ENCODE peak calls at places on chromosomes 6 and 20, in four cellular contexts. P, I, K and S are unnamed samples.

GRCh38 chr6:374956-375355 is 16.6 kb upstream of the IRF4 start:
- DNase-seq in I (no peak), P (no peak), K (no peak), S (no peak)

GRCh38 chr6:9514146-9514545 is 900.7 kb downstream of the TFAP2A start:
- DNase-seq in K (no peak), P (no peak), I (no peak), S (no peak)

GRCh38 chr6:105449756-105450390 is 47.0 kb upstream of the PREP start:
- DNase-seq in P (no peak), I (no peak), K (no peak), S (no peak)

GRCh38 chr6:109834595-109835437 is 143.3 kb upstream of the GPR6 start:
- DNase-seq in I (no peak), K (no peak), P (no peak), S (no peak)

GRCh38 chr6:38588631-38589366 is 50.9 kb downstream of the BTBD9 start:
- DNase-seq in I (no peak), K (no peak), P (no peak), S (no peak)

GRCh38 chr6:23990158-23990557 is 135.9 kb upstream of the NRSN1 start:
- DNase-seq in I (no peak), P (no peak), K (no peak), S (no peak)

GRCh38 chr6:159939591-159940016 is 29.3 kb upstream of the IGF2R start:
- DNase-seq in K (no peak), P (peak), I (no peak), S (peak)

GRCh38 chr6:28266563-28266961 is 381 bp upstream of the ZSCAN26 start:
- DNase-seq in K (no peak), I (no peak), P (no peak), S (no peak)

GRCh38 chr6:156857573-156857972 is 80.4 kb downstream of the ARID1B start:
- DNase-seq in P (no peak), K (no peak), I (no peak), S (no peak)

GRCh38 chr20:17735959-17736621 is 36.3 kb downstream of the BANF2 start:
- DNase-seq in K (no peak), P (no peak), I (no peak), S (no peak)

GRCh38 chr20:59179988-59180387 is 16.4 kb downstream of the ZNF831 start:
- DNase-seq in P (no peak), I (no peak), K (no peak), S (no peak)

GRCh38 chr6:21947751-21948386 is 349.0 kb downstream of the PRL start:
- DNase-seq in K (no peak), P (no peak), I (no peak), S (no peak)

GRCh38 chr20:47196091-47197081 is 160.1 kb downstream of the ZMYND8 start:
- DNase-seq in I (peak), P (peak), K (peak), S (peak)

GRCh38 chr6:112163295-112164257 is 76.2 kb downstream of the FAM229B start:
- DNase-seq in I (peak), K (peak), P (peak), S (peak)

GRCh38 chr6:4610256-4610655 is 165.9 kb upstream of the CDYL start:
- DNase-seq in I (no peak), K (no peak), P (peak), S (no peak)

GRCh38 chr6:111550195-111550594 is 55.5 kb downstream of the TRAF3IP2 start:
- DNase-seq in I (no peak), K (no peak), P (no peak), S (no peak)

GRCh38 chr6:88472731-88473130 is 306.6 kb upstream of the CNR1 start:
- DNase-seq in K (no peak), P (no peak), I (no peak), S (no peak)

GRCh38 chr20:63521602-63522001 is 1.0 kb downstream of the PPDPF start:
- DNase-seq in P (no peak), I (peak), K (peak), S (no peak)

GRCh38 chr20:16607364-16608264 is 34.4 kb upstream of the KIF16B start:
- DNase-seq in P (no peak), I (no peak), K (peak), S (no peak)

GRCh38 chr6:69863766-69864165 is 2.6 kb upstream of the COL19A1 start:
- DNase-seq in K (no peak), I (no peak), P (no peak), S (no peak)

GRCh38 chr20:5845686-5846651 is 95.8 kb downstream of the SHLD1 start:
- DNase-seq in K (no peak), P (no peak), I (no peak), S (no peak)

GRCh38 chr6:113824411-113824810 is 32.7 kb upstream of the MARCKS start:
- DNase-seq in I (no peak), P (no peak), K (no peak), S (no peak)

DNA sequence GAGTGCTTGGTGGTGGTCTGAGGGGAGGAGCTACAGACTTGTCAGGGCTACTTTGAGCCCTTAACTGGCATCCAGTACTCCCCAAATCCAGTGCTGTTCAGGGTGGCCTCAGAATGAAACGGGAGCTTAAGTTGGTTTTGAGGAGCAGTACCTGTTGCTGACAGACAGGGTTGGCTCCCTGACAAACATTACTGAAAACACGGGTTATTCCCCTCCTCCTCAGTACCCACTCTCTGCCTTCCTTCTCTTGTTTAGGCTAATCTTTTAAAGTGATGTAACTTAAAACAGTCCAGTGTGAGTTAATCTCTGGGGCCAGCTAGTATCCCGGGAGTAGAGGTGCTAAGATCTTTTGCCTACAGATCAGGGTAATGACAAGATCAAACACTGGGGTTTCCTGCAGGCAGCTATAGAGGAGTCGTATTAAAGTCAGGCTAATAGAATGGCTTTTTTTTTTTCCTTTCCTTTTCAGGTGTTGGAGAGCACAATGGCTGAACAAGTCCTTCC is 3.7 kb downstream of the TNFAIP3 start:
- DNase-seq in P (no peak), I (peak), K (no peak), S (no peak)
- H3K4me3 ChIP-seq in P (no peak), I (peak), K (peak), S (no peak)

GRCh38 chr6:83984411-83984810 is 49.2 kb upstream of the MRAP2 start:
- DNase-seq in P (no peak), I (no peak), K (no peak), S (no peak)

GRCh38 chr6:83985715-83986114 is 47.9 kb upstream of the MRAP2 start:
- DNase-seq in K (no peak), I (no peak), P (no peak), S (no peak)

GRCh38 chr6:83985308-83985713 is 48.3 kb upstream of the MRAP2 start:
- DNase-seq in I (no peak), K (no peak), P (no peak), S (no peak)
- H3K27ac ChIP-seq in I (no peak), K (no peak), P (no peak), S (no peak)

DNA sequence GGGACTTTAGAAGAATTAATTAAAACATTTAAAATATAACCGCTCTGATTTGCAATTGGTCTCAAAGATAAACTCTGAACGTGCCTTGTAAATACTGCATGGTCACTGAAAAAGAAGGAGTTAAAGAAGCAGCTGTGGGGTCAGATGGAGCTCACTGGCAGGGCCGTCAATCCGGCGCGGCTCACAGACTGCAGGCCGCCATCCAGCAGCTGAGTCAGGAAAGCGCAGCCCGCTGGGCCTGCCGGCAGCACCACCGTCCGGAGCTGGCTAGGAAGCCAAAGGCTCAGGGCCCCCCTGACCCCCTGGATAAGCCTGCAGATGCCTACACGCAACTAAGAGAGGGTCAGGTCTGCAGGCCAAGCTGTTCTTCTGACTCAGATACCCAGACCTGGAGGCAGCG is 54.2 kb upstream of the FRMD1 start:
- DNase-seq in K (no peak), I (no peak), P (peak), S (peak)
- H3K4me3 ChIP-seq in K (no peak), I (no peak), P (no peak), S (no peak)

DNA sequence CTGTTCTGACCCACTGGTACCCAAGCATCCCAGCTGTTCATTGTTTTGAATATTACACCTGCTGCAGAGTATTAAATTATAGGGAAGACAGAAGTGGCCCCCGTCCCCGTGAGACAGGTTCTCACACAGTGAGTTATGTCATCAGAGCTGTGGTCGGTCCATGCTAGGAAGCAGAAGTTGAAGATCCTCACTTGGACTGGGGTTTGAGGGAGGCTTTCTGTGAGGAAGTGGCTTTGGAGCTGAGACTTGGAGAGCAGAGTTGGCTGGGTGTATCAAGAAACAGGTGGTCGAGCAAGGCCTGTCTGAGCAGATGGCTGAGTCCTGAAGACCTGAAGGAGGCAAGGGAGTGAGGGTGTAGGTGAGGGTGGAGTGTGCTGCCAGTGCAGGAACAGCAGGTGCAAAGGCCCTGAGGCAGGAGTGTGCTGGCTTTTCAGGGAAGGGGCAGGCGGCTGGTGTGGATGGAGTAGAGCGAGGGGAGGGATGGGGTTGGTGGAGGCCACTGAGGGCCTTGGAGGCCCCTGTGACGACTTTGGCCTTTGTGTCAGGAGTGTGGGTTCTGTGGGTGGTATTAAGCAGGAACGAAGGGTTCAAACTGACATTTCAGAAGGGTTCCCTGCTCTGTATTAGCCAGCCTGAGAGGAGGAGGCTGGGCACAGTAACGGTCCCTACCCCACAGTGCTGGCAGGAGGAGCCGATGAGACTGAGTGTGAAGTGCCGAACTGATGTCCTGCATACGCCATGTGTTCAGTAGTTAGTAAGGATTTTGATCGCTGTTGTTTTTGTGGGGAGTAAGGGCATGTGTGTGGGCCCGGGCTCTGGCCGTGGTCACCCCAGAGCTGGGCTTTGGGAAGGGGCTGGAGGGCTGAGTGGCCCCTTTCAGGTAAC is 11.8 kb downstream of the SRC start:
- DNase-seq in P (peak), I (no peak), K (no peak), S (peak)
- H3K27ac ChIP-seq in P (no peak), I (no peak), K (no peak), S (no peak)

DNA sequence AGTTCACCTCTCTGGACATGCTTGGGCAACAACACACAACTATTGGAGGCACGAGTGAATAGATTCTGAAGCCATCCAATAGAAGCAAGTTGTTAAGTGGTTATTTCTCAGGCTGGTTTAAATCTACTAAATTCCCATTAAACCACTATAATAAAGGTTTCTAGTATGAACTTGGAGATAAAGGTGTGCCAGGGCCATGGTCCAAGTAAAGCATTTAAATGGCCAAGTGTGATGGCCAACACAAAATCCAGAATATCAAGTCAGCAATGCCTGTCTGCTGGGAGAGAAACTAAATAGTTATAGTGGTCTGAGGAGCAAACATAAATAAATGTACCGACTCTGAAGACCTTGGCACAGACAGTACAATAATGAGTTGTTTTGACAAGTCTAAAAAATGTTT is 294.3 kb upstream of the STXBP5 start:
- DNase-seq in P (no peak), K (no peak), I (no peak), S (no peak)
- H3K4me3 ChIP-seq in P (no peak), K (no peak), I (no peak), S (no peak)